ENCODE peak calls at places on chromosomes 3 and 15, in four cellular contexts. K, B, H and G are unnamed samples.

GRCh38 chr15:62988701-62989100 is 53.8 kb upstream of the TPM1 start:
- DNase-seq in K (no peak), B (no peak), H (no peak), G (no peak)

GRCh38 chr3:99315896-99316295 is 322.5 kb upstream of the COL8A1 start:
- DNase-seq in K (no peak), B (peak), H (no peak), G (no peak)

GRCh38 chr3:49353022-49353421 is 5.1 kb downstream of the GPX1 start:
- DNase-seq in K (no peak), B (no peak), H (no peak), G (no peak)

GRCh38 chr3:157857461-157857860 is 248.8 kb downstream of the SHOX2 start:
- DNase-seq in K (no peak), B (no peak), H (no peak), G (no peak)

GRCh38 chr3:160478338-160478737 is 28.8 kb upstream of the TRIM59 start:
- DNase-seq in K (no peak), B (peak), H (no peak), G (no peak)

GRCh38 chr15:92383528-92384326 is 10.0 kb upstream of the ST8SIA2 start:
- DNase-seq in K (peak), B (peak), H (no peak), G (no peak)

GRCh38 chr15:69412701-69413100 is 1.4 kb upstream of the KIF23 start:
- DNase-seq in K (no peak), B (no peak), H (no peak), G (no peak)

GRCh38 chr3:112676659-112677234 is 35.8 kb upstream of the CCDC80 start:
- DNase-seq in K (no peak), B (peak), H (peak), G (peak)

GRCh38 chr3:41933154-41933676 is 28.7 kb downstream of the ULK4 start:
- DNase-seq in K (no peak), B (peak), H (no peak), G (no peak)

GRCh38 chr15:92460023-92460422 is 66.3 kb downstream of the ST8SIA2 start:
- DNase-seq in K (no peak), B (no peak), H (no peak), G (no peak)

GRCh38 chr15:65258370-65258769 is 28.3 kb downstream of the PARP16 start:
- DNase-seq in K (no peak), B (no peak), H (no peak), G (no peak)

GRCh38 chr15:45120081-45120972 is 6.2 kb downstream of the DUOXA2 start:
- DNase-seq in K (no peak), B (no peak), H (no peak), G (no peak)

GRCh38 chr3:23546186-23546585 is 259.6 kb upstream of the UBE2E1 start:
- DNase-seq in K (no peak), B (no peak), H (no peak), G (no peak)

GRCh38 chr3:85821130-85821756 is 862.5 kb downstream of the CADM2 start:
- DNase-seq in K (peak), B (peak), H (no peak), G (no peak)

GRCh38 chr3:15428539-15428938 is 1.1 kb downstream of the EAF1 start:
- DNase-seq in K (no peak), B (peak), H (no peak), G (no peak)

GRCh38 chr15:62219799-62220198 is 54.7 kb upstream of the C2CD4B start:
- DNase-seq in K (no peak), B (no peak), H (no peak), G (no peak)

GRCh38 chr15:23596736-23597135 is 31.3 kb downstream of the MKRN3 start:
- DNase-seq in K (no peak), B (no peak), H (no peak), G (no peak)

DNA sequence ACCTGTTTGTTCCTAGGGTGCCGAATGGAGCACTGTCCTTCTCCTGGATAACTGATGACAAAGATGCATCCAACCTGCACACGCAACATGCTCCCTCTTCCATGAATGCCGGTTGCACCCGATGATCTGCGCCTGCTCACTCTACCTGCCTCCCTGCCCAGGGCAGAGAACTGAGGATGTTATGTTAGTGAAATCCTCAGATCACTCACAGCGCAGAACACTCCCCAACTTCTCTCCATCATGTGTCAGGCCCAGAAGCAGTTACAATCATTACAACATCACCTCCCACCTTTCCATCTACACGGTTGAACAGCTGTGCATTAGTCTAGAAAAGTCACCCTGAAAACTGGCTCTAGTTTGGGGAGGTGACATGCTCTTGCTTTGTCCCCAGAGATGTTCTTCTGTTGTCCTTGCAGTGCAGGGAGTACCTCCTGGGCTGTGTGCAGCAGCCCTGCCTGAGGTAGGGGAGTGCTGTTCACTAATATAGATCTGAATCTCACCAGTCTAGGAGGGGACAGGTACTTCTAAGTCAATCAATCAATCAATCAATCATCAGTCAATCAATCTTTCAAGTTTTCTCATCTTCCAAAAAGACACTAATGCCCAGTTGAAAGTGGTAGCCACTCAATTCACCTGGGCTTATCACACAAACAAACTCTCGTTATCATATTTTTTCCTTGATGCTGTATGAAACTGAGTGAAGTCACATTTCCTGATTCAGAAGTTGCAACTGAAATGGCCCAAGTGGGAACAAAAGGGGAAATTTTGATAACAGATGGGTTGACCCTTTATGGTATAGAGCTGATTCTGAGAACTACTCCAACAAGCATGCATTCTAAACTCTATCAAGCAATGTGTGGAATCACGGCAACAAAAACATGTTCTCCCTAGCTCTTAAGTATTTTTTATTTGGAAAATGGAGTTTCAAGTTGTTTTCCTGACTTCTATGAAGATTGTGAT is 15.4 kb upstream of the ISLR start:
- DNase-seq in K (no peak), B (no peak), H (no peak), G (no peak)
- H3K27ac ChIP-seq in K (no peak), B (no peak), H (no peak), G (peak)

GRCh38 chr15:52567886-52568568 is 803 bp downstream of the ARPP19 start:
- DNase-seq in K (peak), B (no peak), H (peak), G (no peak)

GRCh38 chr15:52568569-52569243 is at the start of gene ARPP19:
- DNase-seq in K (peak), B (peak), H (peak), G (peak)

GRCh38 chr15:52566889-52567288 is 1.9 kb downstream of the ARPP19 start:
- DNase-seq in K (no peak), B (no peak), H (no peak), G (no peak)

GRCh38 chr15:52563499-52564060 is 5.2 kb downstream of the ARPP19 start:
- DNase-seq in K (no peak), B (no peak), H (no peak), G (no peak)

DNA sequence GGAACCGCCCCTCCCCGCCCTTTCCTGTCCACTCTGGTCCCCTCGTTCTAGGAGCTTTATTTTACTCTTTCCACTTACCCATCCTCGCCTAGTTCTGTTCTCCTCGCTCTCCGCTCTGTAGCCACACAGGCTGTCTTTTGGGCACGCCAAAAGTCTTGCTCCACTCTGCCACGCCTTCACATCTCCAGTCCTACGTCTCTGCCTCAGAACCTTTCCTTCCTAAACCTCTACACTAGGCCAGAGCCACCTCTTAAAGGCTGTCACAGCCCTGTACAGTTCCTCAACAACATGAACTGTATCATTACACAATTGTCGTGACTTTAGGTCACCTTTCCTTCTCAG is 385 bp upstream of the ARPP19 start:
- DNase-seq in K (no peak), B (no peak), H (no peak), G (no peak)
- H3K27ac ChIP-seq in K (peak), B (peak), H (peak), G (peak)

GRCh38 chr3:32143849-32144757 is 37.7 kb downstream of the GPD1L start:
- DNase-seq in K (peak), B (peak), H (peak), G (no peak)

GRCh38 chr3:32148356-32148755 is 41.9 kb downstream of the GPD1L start:
- DNase-seq in K (no peak), B (no peak), H (no peak), G (no peak)

GRCh38 chr3:32146669-32147315 is 40.4 kb downstream of the GPD1L start:
- DNase-seq in K (no peak), B (no peak), H (no peak), G (no peak)

GRCh38 chr3:32147935-32148334 is 41.5 kb downstream of the GPD1L start:
- DNase-seq in K (no peak), B (no peak), H (no peak), G (no peak)

GRCh38 chr3:32147509-32147908 is 41.1 kb downstream of the GPD1L start:
- DNase-seq in K (no peak), B (no peak), H (no peak), G (no peak)
- H3K27ac ChIP-seq in K (no peak), B (no peak), H (no peak), G (no peak)

GRCh38 chr15:72690938-72691337 is 4.9 kb downstream of the BBS4 start:
- DNase-seq in K (no peak), B (no peak), H (no peak), G (no peak)
- H3K27ac ChIP-seq in K (no peak), B (no peak), H (no peak), G (no peak)

GRCh38 chr3:45541326-45542321 is 52.9 kb upstream of the LIMD1 start:
- DNase-seq in K (no peak), B (no peak), H (no peak), G (no peak)

GRCh38 chr3:45537596-45537959 is 57.0 kb upstream of the LIMD1 start:
- DNase-seq in K (no peak), B (no peak), H (no peak), G (no peak)

GRCh38 chr3:45536316-45536715 is 58.2 kb upstream of the LIMD1 start:
- DNase-seq in K (no peak), B (no peak), H (no peak), G (no peak)

GRCh38 chr3:45537960-45538640 is 56.5 kb upstream of the LIMD1 start:
- DNase-seq in K (no peak), B (no peak), H (no peak), G (peak)

GRCh38 chr3:45538641-45538986 is 55.9 kb upstream of the LIMD1 start:
- DNase-seq in K (no peak), B (no peak), H (no peak), G (no peak)
- H3K27ac ChIP-seq in K (peak), B (no peak), H (no peak), G (peak)

DNA sequence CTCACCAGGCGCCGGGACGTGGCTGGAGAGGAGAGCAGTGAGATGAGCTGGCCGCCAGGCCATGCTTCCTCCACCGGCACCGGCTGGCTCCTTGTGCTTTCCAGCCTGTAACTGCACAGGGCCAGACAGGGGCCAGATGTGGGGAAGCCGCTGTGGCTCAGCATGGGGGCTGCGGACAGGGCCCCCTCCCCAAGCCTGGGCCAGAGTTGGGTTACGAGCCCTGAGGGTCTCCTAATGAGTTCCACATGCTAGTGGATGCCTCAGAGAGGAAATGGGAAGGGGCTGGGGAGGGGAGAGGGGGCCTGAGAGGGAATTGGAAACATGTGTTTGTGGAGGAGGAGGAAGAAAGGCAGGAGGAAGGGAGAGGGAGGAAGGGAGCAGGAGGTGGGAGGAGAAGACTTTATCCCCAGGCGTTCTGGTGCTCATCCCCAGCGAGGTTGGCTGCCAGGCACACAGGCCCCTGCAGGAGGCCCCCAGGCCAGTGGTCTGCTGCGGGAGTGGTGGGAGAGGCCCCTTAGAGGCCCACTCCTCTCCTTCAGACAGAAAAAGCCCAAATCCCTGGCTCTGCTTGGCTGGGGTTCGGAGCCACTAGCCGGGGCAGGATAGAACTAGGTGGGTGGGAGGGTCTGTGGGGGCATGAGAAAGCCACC is 11.8 kb upstream of the DUSP7 start:
- DNase-seq in K (no peak), B (no peak), H (no peak), G (no peak)
- H3K27ac ChIP-seq in K (no peak), B (no peak), H (no peak), G (no peak)

GRCh38 chr3:8460815-8461482 is 40.7 kb upstream of the LMCD1 start:
- DNase-seq in K (no peak), B (peak), H (no peak), G (no peak)
- H3K27ac ChIP-seq in K (peak), B (peak), H (no peak), G (peak)